ENCODE peak calls at places on chromosome 19, in eight cellular contexts. N is fibroblast of the aortic adventitia, P is body of pancreas, E is transverse colon, V is ovary, D is A673, W is stomach, G is choroid plexus epithelial cell. L is an unnamed sample.

GRCh38 chr19:5038631-5039271 is 69.8 kb downstream of the KDM4B start:
- DNase-seq in E (no peak), V (no peak), N (peak), D (peak), P (no peak), G (peak), W (peak), L (peak)

GRCh38 chr19:33297401-33298145 is 4.8 kb downstream of the CEBPA start:
- DNase-seq in V (no peak), W (no peak), D (no peak), E (no peak), P (no peak), G (no peak), N (no peak), L (no peak)

GRCh38 chr19:15263361-15263985 is 31.2 kb upstream of the EPHX3 start:
- DNase-seq in W (no peak), V (no peak), G (no peak), E (no peak), N (no peak), D (no peak), P (no peak), L (no peak)

GRCh38 chr19:45862271-45862563 is 730 bp downstream of the SYMPK start:
- DNase-seq in D (no peak), E (peak), G (no peak), W (no peak), P (no peak), N (no peak), V (no peak), L (no peak)

GRCh38 chr19:45717131-45717982 is 13.3 kb downstream of the FBXO46 start:
- DNase-seq in E (peak), P (peak), G (peak), D (peak), W (peak), N (peak), V (peak), L (peak)

GRCh38 chr19:48123907-48124675 is 13.5 kb upstream of the PLA2G4C start:
- DNase-seq in W (no peak), P (no peak), G (peak), D (peak), V (no peak), E (no peak), N (peak), L (peak)

GRCh38 chr19:34985249-34986022 is 14.7 kb upstream of the GRAMD1A start:
- DNase-seq in G (peak), V (no peak), D (peak), W (peak), N (peak), P (peak), E (no peak), L (peak)

GRCh38 chr19:15629003-15629880 is 11.5 kb upstream of the CYP4F3 start:
- DNase-seq in N (peak), D (peak), P (peak), W (peak), E (peak), V (peak), G (peak), L (peak)

GRCh38 chr19:46221981-46222610 is 7.4 kb upstream of the IGFL1 start:
- DNase-seq in E (no peak), W (peak), N (peak), P (peak), G (peak), D (peak), V (peak), L (peak)

GRCh38 chr19:16888629-16889371 is at the start of gene F2RL3:
- DNase-seq in D (no peak), P (no peak), E (peak), G (no peak), N (no peak), V (peak), W (peak), L (peak)

GRCh38 chr19:45607071-45608029 is 5.3 kb upstream of the GPR4 start:
- DNase-seq in V (peak), P (peak), D (peak), N (peak), G (peak), E (peak), W (peak), L (peak)

GRCh38 chr19:52492991-52493470 is 34.4 kb upstream of the ZNF808 start:
- DNase-seq in G (no peak), N (no peak), D (no peak), W (no peak), P (no peak), V (no peak), E (no peak), L (no peak)

GRCh38 chr19:32129141-32129540 is 216.3 kb upstream of the ZNF507 start:
- DNase-seq in N (no peak), G (no peak), W (no peak), D (no peak), P (no peak), V (peak), E (no peak), L (no peak)

GRCh38 chr19:8041553-8041952 is 11.0 kb upstream of the CCL25 start:
- DNase-seq in W (no peak), N (no peak), P (no peak), G (no peak), V (no peak), E (no peak), D (no peak), L (no peak)

GRCh38 chr19:8046569-8047165 is 5.9 kb upstream of the CCL25 start:
- DNase-seq in G (no peak), W (no peak), P (no peak), N (no peak), V (no peak), E (no peak), D (no peak), L (no peak)

GRCh38 chr19:8042900-8043299 is 9.7 kb upstream of the CCL25 start:
- DNase-seq in N (no peak), D (no peak), P (no peak), W (no peak), G (no peak), V (no peak), E (no peak), L (no peak)

GRCh38 chr19:8045872-8046568 is 6.5 kb upstream of the CCL25 start:
- DNase-seq in W (no peak), G (no peak), D (no peak), P (no peak), V (no peak), N (no peak), E (no peak), L (no peak)

DNA sequence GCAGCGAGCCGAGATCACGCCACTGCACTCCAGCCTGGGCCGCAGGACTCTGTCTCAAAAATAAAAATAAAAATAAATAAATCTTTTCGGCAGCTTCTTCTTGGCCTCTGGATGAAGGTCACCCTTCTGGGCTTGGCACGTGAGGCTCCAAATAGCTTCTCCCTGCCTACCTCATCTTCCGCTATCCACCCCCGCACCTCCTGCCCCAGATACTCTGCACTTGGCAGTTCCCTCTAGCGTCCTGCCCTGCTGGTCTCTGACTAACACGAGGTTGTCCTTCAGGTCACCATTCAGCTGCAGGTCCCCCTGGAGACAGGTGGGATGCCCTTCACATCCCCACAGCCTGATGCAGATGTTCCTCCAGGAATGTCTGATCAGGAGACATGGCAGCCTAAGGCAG is 8.5 kb upstream of the CCL25 start:
- DNase-seq in N (no peak), E (no peak), W (no peak), D (no peak), V (no peak), G (no peak), P (no peak), L (no peak)
- TF ChIP-seq CTCF in N (no peak), E (no peak), W (no peak), D (no peak), V (no peak), G (no peak), P (no peak), L (no peak)

DNA sequence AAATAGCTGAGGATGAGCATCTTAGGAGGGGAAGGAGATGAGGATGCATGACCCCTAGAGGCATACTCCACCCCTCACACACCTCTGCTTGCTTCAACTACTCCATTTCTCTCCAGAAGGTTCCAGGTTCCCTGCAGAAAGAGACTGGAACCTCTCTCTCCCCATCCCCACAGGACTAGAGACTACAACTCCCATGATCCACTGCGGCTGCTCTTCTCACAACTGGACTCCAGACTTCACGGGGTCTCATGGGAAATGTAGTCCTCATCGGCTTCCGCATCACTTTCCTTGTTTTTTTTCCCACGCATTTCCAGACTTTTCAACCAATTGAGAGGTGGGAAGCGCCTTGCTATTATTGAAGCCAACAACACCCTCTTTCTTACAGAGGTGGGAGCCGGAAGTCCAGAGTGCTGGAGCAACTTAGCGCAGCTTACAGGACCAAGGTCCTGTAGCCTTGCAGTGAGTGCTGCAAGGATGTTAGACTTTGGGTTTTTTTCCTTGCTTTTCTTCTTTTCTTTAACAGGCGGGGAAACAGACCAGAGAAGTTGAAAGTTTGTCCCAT is 13.9 kb upstream of the CACNG6 start:
- DNase-seq in V (peak), E (peak), W (peak), D (peak), P (peak), G (peak), N (peak), L (peak)
- H3K4me3 ChIP-seq in V (no peak), E (no peak), W (peak), D (peak), P (no peak), G (peak), N (peak), L (peak)

DNA sequence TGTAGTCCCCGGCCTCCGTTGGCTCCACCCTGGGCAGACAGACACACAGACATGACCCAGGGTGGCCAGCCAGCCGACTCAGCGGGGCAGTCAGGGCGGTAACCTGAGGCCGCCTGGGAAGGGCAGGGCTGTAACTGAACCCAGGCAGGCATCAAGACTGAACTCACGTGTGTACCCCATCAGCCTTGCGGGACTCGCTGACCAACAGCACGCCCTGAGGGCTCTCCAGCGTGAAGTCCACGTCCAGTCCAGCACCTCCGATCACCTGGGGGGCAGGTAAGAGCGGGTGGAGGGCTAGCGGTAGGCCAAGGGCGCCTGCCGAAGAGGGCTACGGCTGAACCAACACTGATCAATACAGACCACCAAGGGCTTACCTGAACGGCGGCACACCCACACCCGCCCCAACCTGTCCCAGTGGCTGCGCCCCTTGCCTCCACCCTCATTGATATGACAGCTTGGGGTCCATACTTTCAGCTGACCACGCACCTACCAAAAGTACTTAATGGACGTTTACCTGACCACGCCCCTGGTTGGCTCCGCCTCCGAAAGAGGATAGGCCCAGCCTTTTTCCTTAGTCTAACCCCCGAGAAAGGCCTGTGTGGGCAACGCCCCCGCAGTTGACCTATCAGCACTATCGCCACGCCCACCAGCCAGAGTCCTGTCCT is 791 bp downstream of the TMED1 start:
- DNase-seq in G (no peak), E (no peak), V (peak), N (no peak), D (no peak), P (no peak), W (peak), L (no peak)
- TF ChIP-seq CTCF in G (no peak), E (no peak), V (no peak), N (no peak), D (no peak), P (no peak), W (no peak), L (no peak)

GRCh38 chr19:3984908-3985642 is at the start of gene EEF2:
- DNase-seq in G (peak), N (peak), D (peak), V (peak), P (peak), E (peak), W (peak), L (peak)

GRCh38 chr19:3985643-3986259 is 488 bp upstream of the EEF2 start:
- DNase-seq in G (no peak), W (no peak), V (no peak), E (no peak), D (no peak), P (no peak), N (no peak), L (no peak)

GRCh38 chr19:3986260-3987041 is 1.2 kb upstream of the EEF2 start:
- DNase-seq in P (peak), G (peak), N (peak), D (peak), W (peak), V (no peak), E (peak), L (peak)

GRCh38 chr19:3990815-3991117 is 5.5 kb upstream of the EEF2 start:
- DNase-seq in N (no peak), G (no peak), V (no peak), W (no peak), P (no peak), E (no peak), D (no peak), L (no peak)

DNA sequence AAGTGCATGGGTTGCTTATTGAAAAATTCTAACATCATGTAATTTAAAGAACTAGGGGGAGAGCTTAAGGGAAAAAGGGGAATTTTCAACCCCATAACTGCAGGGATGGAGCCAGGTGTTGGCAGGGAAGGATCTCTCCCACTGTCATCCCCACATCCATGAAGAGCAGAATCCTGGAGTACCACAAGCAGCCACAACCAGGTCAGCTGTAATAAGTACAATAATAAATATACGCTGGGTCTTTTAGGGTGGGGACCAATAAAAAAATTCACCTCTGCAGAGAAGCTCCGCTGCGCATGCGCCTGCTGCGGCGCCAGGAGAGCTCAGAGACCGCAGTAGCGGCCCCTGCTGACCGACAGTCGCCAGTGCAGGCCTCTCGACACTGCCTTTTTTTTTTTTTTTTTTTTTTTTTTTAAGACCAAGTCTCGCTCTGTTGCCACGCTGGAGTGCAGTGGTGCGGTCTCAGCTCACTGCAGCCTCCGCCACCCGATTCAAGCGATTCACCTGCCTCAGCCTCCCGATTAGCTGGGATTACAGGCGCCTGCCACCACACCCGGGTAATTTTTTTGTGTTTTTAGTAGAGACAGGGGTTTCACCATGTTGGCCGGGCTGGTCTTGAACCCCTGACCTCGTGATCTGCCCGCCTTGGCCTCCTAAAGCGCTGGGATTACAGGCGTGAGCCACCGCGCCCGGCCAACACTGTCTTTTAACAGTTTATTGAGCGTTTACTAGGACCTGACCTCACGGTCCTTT is 2.5 kb upstream of the EEF2 start:
- DNase-seq in N (peak), E (peak), V (peak), P (peak), G (peak), W (peak), D (peak), L (peak)
- H3K4me3 ChIP-seq in N (peak), E (no peak), V (no peak), P (no peak), G (peak), W (peak), D (peak), L (peak)

GRCh38 chr19:19552811-19553210 is 14.7 kb downstream of the CILP2 start:
- DNase-seq in V (no peak), N (no peak), W (peak), P (no peak), G (peak), E (peak), D (no peak), L (peak)

GRCh38 chr19:19553670-19554069 is 15.6 kb downstream of the CILP2 start:
- DNase-seq in G (no peak), N (no peak), D (no peak), V (no peak), W (no peak), E (no peak), P (no peak), L (no peak)

GRCh38 chr19:19551862-19552192 is 13.8 kb downstream of the CILP2 start:
- DNase-seq in P (no peak), D (no peak), E (no peak), N (no peak), G (peak), V (no peak), W (no peak), L (no peak)

GRCh38 chr19:19550972-19551861 is 13.2 kb downstream of the CILP2 start:
- DNase-seq in N (no peak), G (no peak), V (no peak), P (no peak), W (no peak), D (no peak), E (no peak), L (no peak)

DNA sequence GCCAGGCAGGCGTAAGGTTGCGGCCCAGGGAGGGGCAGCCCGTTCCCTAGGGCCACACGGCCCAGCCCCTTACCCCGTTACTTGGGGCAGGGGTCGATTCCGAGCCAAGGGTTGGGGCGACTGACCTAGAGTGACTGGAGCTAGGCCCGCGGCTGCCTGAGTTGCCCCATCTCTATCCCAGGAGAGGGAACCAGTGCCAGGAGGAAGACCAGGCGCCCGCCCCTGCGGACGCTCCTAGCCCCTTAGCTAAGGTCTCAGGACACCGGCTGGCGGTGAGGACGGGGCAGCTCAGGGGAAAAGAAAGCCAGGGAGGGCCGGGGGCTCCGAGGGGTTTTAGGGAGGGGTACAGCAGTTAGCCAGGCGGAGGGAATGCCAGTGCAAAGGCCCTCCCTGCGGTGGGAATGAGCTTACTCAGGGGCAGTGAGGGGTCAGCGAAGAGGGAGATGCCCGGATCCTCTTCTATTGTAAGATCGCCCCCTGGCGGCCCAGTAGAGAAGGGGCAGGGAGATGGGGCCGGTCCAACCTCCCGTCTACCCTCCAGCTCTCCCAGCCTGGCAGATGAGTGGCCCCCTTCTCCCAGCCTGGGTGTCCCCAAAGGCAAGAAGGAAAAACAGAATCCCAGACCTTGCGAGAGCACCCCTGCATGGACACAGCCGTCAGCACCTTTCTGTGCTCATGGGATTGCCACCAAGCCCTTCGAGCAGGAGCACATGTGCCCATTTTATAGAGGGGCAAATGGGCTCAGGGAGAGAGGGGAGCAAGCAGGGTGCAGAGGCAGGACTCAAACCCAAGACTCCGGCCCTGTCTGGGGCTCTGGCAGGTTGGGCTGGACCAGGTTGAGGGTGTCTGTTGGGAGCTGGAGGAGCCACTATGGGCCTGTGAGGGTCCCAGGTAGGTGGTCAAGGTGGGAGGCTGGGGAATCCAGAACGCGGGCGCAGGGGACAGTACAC is 16.3 kb downstream of the CILP2 start:
- DNase-seq in V (no peak), G (peak), E (peak), W (peak), P (peak), D (peak), N (peak), L (peak)
- TF ChIP-seq CTCF in V (no peak), G (peak), E (peak), W (peak), P (no peak), D (peak), N (peak), L (peak)

GRCh38 chr19:49210901-49211451 is 53.4 kb downstream of the TRPM4 start:
- DNase-seq in W (no peak), D (no peak), V (no peak), E (no peak), N (no peak), G (no peak), P (no peak), L (no peak)

GRCh38 chr19:49200238-49200862 is 42.8 kb downstream of the TRPM4 start:
- DNase-seq in N (no peak), E (peak), V (no peak), D (peak), W (no peak), P (no peak), G (peak), L (no peak)

GRCh38 chr19:49201042-49201441 is 43.5 kb downstream of the TRPM4 start:
- DNase-seq in G (no peak), D (no peak), V (no peak), E (no peak), P (no peak), W (no peak), N (no peak), L (no peak)

GRCh38 chr19:49210108-49210900 is 52.7 kb downstream of the TRPM4 start:
- DNase-seq in V (peak), N (no peak), P (peak), W (no peak), E (peak), G (peak), D (peak), L (no peak)

DNA sequence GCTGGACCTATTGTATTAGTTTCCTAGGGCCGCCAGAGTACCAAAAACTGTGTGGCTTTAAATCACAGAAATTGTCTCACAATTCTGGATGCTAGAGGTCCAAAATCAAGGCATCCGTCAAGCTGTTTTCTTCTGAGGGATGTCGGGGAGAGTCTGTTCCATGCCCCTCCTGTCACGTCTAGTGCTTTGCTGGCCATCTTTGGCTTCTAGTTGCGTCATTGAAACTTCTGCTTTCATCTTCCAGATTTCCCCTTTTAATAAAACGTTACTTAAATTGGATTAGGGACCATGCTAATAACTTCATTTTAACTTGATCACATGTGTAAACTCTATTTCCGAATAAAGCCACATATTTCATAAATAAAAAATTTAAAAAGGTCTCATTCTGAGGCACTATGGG is 47.5 kb downstream of the TRPM4 start:
- DNase-seq in P (no peak), V (no peak), G (no peak), E (no peak), N (no peak), D (no peak), W (no peak), L (no peak)
- H3K4me3 ChIP-seq in P (no peak), V (no peak), G (no peak), E (no peak), N (no peak), D (no peak), W (no peak), L (no peak)